ENCODE peak calls at places on chromosomes 6 and 20, in five cellular contexts. Z is H54, H is skeletal muscle cell, Q is posterior vena cava, N is activated T-cell treated with anti-CD3 and anti-CD28 coated beads for 1 hour. A is an unnamed sample.

GRCh38 chr6:41155132-41155805 is 1.1 kb upstream of the TREML1 start:
- DNase-seq in N (no peak), Q (no peak), H (no peak), Z (no peak), A (no peak)

GRCh38 chr6:69887026-69887425 is 20.7 kb downstream of the COL19A1 start:
- DNase-seq in H (no peak), Z (no peak), N (no peak), Q (no peak), A (peak)

GRCh38 chr6:106177786-106178185 is 91.7 kb downstream of the PRDM1 start:
- DNase-seq in H (no peak), N (no peak), Z (no peak), Q (no peak), A (no peak)

GRCh38 chr20:32966881-32967781 is 37.1 kb downstream of the SUN5 start:
- DNase-seq in Q (peak), Z (no peak), H (no peak), N (peak), A (peak)

GRCh38 chr6:140736227-140736626 is 1361.8 kb upstream of the CITED2 start:
- DNase-seq in Q (no peak), Z (no peak), N (no peak), H (peak), A (no peak)

GRCh38 chr6:15608406-15608805 is 54.4 kb downstream of the DTNBP1 start:
- DNase-seq in Z (peak), H (peak), N (no peak), Q (no peak), A (no peak)

GRCh38 chr20:31770243-31770642 is 31.2 kb downstream of the TPX2 start:
- DNase-seq in H (no peak), Z (no peak), N (no peak), Q (no peak), A (no peak)

GRCh38 chr20:53146201-53146891 is 174.2 kb downstream of the TSHZ2 start:
- DNase-seq in Q (no peak), H (no peak), N (no peak), Z (no peak), A (no peak)

GRCh38 chr6:39428152-39428551 is 105.7 kb upstream of the KCNK16 start:
- DNase-seq in Q (no peak), Z (no peak), H (no peak), N (no peak), A (no peak)

GRCh38 chr6:104771258-104771832 is 88.4 kb downstream of the HACE1 start:
- DNase-seq in Q (no peak), Z (peak), N (no peak), H (no peak), A (no peak)

GRCh38 chr20:39117486-39117885 is 155.3 kb downstream of the DHX35 start:
- DNase-seq in H (no peak), N (no peak), Q (no peak), Z (peak), A (no peak)

GRCh38 chr6:41200901-41201783 is at the start of gene TREML2:
- DNase-seq in Q (no peak), N (peak), Z (no peak), H (no peak), A (peak)

GRCh38 chr6:140478631-140479030 is 1104.2 kb upstream of the CITED2 start:
- DNase-seq in Q (no peak), H (no peak), Z (no peak), N (no peak), A (no peak)

GRCh38 chr6:148342146-148343027 is at the start of gene SASH1:
- DNase-seq in Q (peak), H (no peak), N (no peak), Z (peak), A (no peak)

GRCh38 chr20:9218412-9219001 is 149.6 kb downstream of the PLCB4 start:
- DNase-seq in Q (no peak), Z (peak), N (no peak), H (peak), A (no peak)

GRCh38 chr6:153595903-153596302 is 443.1 kb upstream of the OPRM1 start:
- DNase-seq in N (no peak), Z (no peak), H (peak), Q (no peak), A (no peak)

GRCh38 chr6:89655122-89655521 is 16.6 kb upstream of the LYRM2 start:
- DNase-seq in H (no peak), Q (no peak), Z (peak), N (no peak), A (no peak)

GRCh38 chr20:58012731-58013510 is 215.5 kb downstream of the ANKRD60 start:
- DNase-seq in Q (no peak), H (no peak), N (no peak), Z (no peak), A (no peak)

GRCh38 chr6:45543298-45544235 is 165.8 kb upstream of the SUPT3H start:
- DNase-seq in N (no peak), Q (no peak), H (peak), Z (peak), A (no peak)

GRCh38 chr20:46375771-46376170 is 30.6 kb downstream of the ELMO2 start:
- DNase-seq in Z (no peak), Q (no peak), N (no peak), H (peak), A (no peak)

GRCh38 chr6:105178110-105178509 is 1.7 kb downstream of the POPDC3 start:
- DNase-seq in Q (no peak), H (peak), Z (peak), N (no peak), A (no peak)

GRCh38 chr20:5865604-5866003 is 84.7 kb downstream of the TRMT6 start:
- DNase-seq in H (no peak), Q (no peak), N (no peak), Z (no peak), A (no peak)

GRCh38 chr6:127879685-127880084 is 21.2 kb downstream of the THEMIS start:
- DNase-seq in Z (peak), N (no peak), H (no peak), Q (no peak), A (no peak)

A was measured in memory B cell.